ENCODE peak calls at places on chromosome 1, in four cellular contexts. M is GM20000, C is Calu3, J is PC-3. K is an unnamed sample.

GRCh38 chr1:19808351-19808750 is 6.7 kb downstream of the RNF186 start:
- DNase-seq in M (no peak), C (no peak), J (no peak), K (no peak)

GRCh38 chr1:85128296-85128695 is 72.5 kb downstream of the SYDE2 start:
- DNase-seq in J (peak; percentile 10), C (no peak), M (no peak), K (no peak)

GRCh38 chr1:167121375-167122120 is 27.7 kb downstream of the STYXL2 start:
- DNase-seq in J (peak; percentile 66), M (no peak), C (peak; percentile 84), K (no peak)

GRCh38 chr1:10540277-10541005 is 65.7 kb downstream of the PEX14 start:
- DNase-seq in C (no peak), J (no peak), M (no peak), K (no peak)

GRCh38 chr1:29397256-29397590 is 160.9 kb downstream of the PTPRU start:
- DNase-seq in J (no peak), M (no peak), C (no peak), K (no peak)

GRCh38 chr1:164771568-164772350 is 212.8 kb downstream of the PBX1 start:
- DNase-seq in C (peak; percentile 78), M (no peak), J (peak; percentile 90), K (no peak)

GRCh38 chr1:200314085-200314750 is 95.6 kb downstream of the ZNF281 start:
- DNase-seq in J (peak; percentile 80), M (no peak), C (peak; percentile 28), K (no peak)

GRCh38 chr1:19122668-19123067 is 87.4 kb downstream of the UBR4 start:
- DNase-seq in J (peak; percentile 68), C (peak; percentile 45), M (no peak), K (no peak)

GRCh38 chr1:115062542-115063004 is 26.7 kb downstream of the TSPAN2 start:
- DNase-seq in J (peak; percentile 93), M (no peak), C (peak; percentile 83), K (no peak)

GRCh38 chr1:181095763-181096184 is 7.3 kb downstream of the IER5 start:
- DNase-seq in C (no peak), M (no peak), J (no peak), K (no peak)

GRCh38 chr1:205961405-205961804 is 18.1 kb upstream of the SLC26A9 start:
- DNase-seq in J (no peak), M (peak; percentile 59), C (peak; percentile 49), K (no peak)

GRCh38 chr1:222994506-222995229 is 148.4 kb downstream of the TLR5 start:
- DNase-seq in M (no peak), C (no peak), J (peak; percentile 85), K (no peak)

GRCh38 chr1:54982739-54983138 is 2.3 kb downstream of the TMEM61 start:
- DNase-seq in J (no peak), M (no peak), C (peak; percentile 45), K (no peak)

GRCh38 chr1:181704556-181704955 is 221.2 kb downstream of the CACNA1E start:
- DNase-seq in M (no peak), C (no peak), J (no peak), K (no peak)

GRCh38 chr1:20584890-20585289 is 4.0 kb upstream of the CDA start:
- DNase-seq in J (peak; percentile 54), C (no peak), M (no peak), K (no peak)

GRCh38 chr1:27428316-27429028 is 36.0 kb downstream of the GPR3 start:
- DNase-seq in M (no peak), C (no peak), J (no peak), K (no peak)
- TF ChIP-seq CTCF in M (no peak), C (no peak), J (no peak), K (no peak)

DNA sequence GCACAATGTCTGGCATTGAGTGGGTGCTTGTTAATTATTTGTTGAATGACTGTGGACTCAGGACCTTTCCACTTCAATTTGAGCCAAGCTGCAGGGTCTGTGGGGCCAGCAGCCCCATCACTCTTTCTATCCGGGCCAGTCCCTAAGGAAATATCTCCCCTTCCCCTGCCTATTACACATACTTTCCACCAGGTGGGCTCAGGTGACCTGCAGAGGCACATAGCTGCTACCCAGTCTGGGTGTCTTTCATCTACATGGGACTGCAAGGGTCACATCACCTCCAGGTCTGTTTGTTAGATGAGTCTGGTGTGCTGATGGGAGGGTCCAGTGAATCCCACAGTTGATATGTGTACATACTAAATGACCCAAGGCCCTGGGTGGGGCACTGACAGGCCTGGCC is 59.6 kb upstream of the KDM4A start:
- DNase-seq in J (no peak), M (no peak), C (peak; percentile 9), K (no peak)
- TF ChIP-seq CTCF in J (peak; percentile 53), M (no peak), C (peak; percentile 23), K (no peak)

GRCh38 chr1:227729144-227729880 is 5.8 kb downstream of the JMJD4 start:
- DNase-seq in C (peak; percentile 19), J (peak; percentile 25), M (no peak), K (no peak)

GRCh38 chr1:227731241-227731677 is 3.8 kb downstream of the JMJD4 start:
- DNase-seq in C (no peak), J (no peak), M (no peak), K (no peak)

GRCh38 chr1:227729881-227730629 is 5.0 kb downstream of the JMJD4 start:
- DNase-seq in M (peak; percentile 77), C (peak; percentile 59), J (peak; percentile 84), K (peak; percentile 44)

GRCh38 chr1:227731696-227732585 is 3.2 kb downstream of the JMJD4 start:
- DNase-seq in M (no peak), C (no peak), J (no peak), K (no peak)

GRCh38 chr1:227730630-227731151 is 4.4 kb downstream of the JMJD4 start:
- DNase-seq in J (no peak), C (no peak), M (no peak), K (no peak)
- TF ChIP-seq CTCF in J (peak; percentile 27), C (no peak), M (no peak), K (no peak)

GRCh38 chr1:113244134-113244820 is 146.0 kb upstream of the MAGI3 start:
- DNase-seq in J (no peak), M (no peak), C (no peak), K (no peak)
- TF ChIP-seq CTCF in J (no peak), M (no peak), C (no peak), K (no peak)

GRCh38 chr1:155017021-155017945 is 14.7 kb downstream of the ZBTB7B start:
- DNase-seq in M (peak; percentile 89), C (peak; percentile 96), J (peak; percentile 99), K (peak; percentile 91)
- TF ChIP-seq CTCF in M (peak; percentile 100), C (peak; percentile 99), J (peak; percentile 100), K (no peak)

DNA sequence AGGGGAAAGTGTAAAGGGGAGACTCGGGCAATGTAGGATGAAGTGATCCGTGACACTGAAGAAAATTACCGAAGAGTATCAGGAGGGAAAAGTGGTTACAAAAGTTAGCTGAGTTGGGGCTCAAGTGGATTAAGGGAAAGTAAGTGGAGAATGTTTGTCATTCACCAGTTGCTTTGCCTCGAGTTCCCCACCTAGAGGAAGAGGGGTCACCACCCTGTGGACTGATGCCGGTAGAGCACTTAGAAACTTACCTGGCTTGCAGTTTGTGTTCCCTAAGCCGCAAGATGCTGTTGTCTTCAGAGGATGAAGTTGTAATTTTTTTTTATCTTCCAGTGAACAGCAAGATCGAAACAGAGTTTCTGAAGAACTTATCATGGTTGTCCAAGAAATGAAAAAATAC is 1.0 kb downstream of the PER3 start:
- DNase-seq in J (no peak), C (no peak), M (no peak), K (no peak)
- TF ChIP-seq CTCF in J (no peak), C (no peak), M (no peak), K (no peak)

K was measured in omental fat pad.